ENCODE peak calls at places on chromosomes 7 and 10, in eight cellular contexts. One of them, this sample, is unnamed.

GRCh38 chr7:121160150-121161008 is 168.4 kb upstream of the WNT16 start:
- DNase-seq in brain pericyte: no peak
- DNase-seq in T-helper 9 cell: no peak
- DNase-seq in NCI-H2081: no peak
- DNase-seq in heart left ventricle: no peak
- DNase-seq in memory B cell: no peak
- DNase-seq in foreskin fibroblast: no peak
- DNase-seq in WERI-Rb-1: no peak
- DNase-seq in this sample: no peak

GRCh38 chr7:140623995-140624902 is 16.4 kb downstream of the DENND2A start:
- DNase-seq in NCI-H2081: peak
- DNase-seq in brain pericyte: peak
- DNase-seq in foreskin fibroblast: no peak
- DNase-seq in memory B cell: no peak
- DNase-seq in T-helper 9 cell: no peak
- DNase-seq in WERI-Rb-1: no peak
- DNase-seq in heart left ventricle: peak
- DNase-seq in this sample: no peak

GRCh38 chr7:44322631-44323363 is 2.6 kb downstream of the CAMK2B start:
- DNase-seq in WERI-Rb-1: no peak
- DNase-seq in memory B cell: no peak
- DNase-seq in foreskin fibroblast: no peak
- DNase-seq in heart left ventricle: peak
- DNase-seq in brain pericyte: no peak
- DNase-seq in NCI-H2081: no peak
- DNase-seq in T-helper 9 cell: no peak
- DNase-seq in this sample: no peak

GRCh38 chr7:157525501-157525915 is 188.7 kb downstream of the DNAJB6 start:
- DNase-seq in memory B cell: no peak
- DNase-seq in T-helper 9 cell: no peak
- DNase-seq in foreskin fibroblast: no peak
- DNase-seq in brain pericyte: no peak
- DNase-seq in WERI-Rb-1: no peak
- DNase-seq in NCI-H2081: no peak
- DNase-seq in heart left ventricle: no peak
- DNase-seq in this sample: no peak

GRCh38 chr7:36272567-36273269 is 116.9 kb upstream of the ANLN start:
- DNase-seq in brain pericyte: no peak
- DNase-seq in memory B cell: no peak
- DNase-seq in T-helper 9 cell: no peak
- DNase-seq in heart left ventricle: no peak
- DNase-seq in NCI-H2081: no peak
- DNase-seq in foreskin fibroblast: no peak
- DNase-seq in WERI-Rb-1: peak
- DNase-seq in this sample: no peak

GRCh38 chr10:133131053-133131452 is 29.0 kb upstream of the KNDC1 start:
- DNase-seq in WERI-Rb-1: no peak
- DNase-seq in NCI-H2081: no peak
- DNase-seq in memory B cell: no peak
- DNase-seq in T-helper 9 cell: no peak
- DNase-seq in brain pericyte: no peak
- DNase-seq in foreskin fibroblast: no peak
- DNase-seq in heart left ventricle: peak
- DNase-seq in this sample: no peak

GRCh38 chr10:13091816-13092215 is 8.1 kb upstream of the OPTN start:
- DNase-seq in heart left ventricle: no peak
- DNase-seq in brain pericyte: no peak
- DNase-seq in foreskin fibroblast: no peak
- DNase-seq in memory B cell: no peak
- DNase-seq in NCI-H2081: no peak
- DNase-seq in T-helper 9 cell: no peak
- DNase-seq in WERI-Rb-1: no peak
- DNase-seq in this sample: no peak

GRCh38 chr10:73039635-73040034 is 57.0 kb downstream of the P4HA1 start:
- DNase-seq in foreskin fibroblast: peak
- DNase-seq in WERI-Rb-1: no peak
- DNase-seq in memory B cell: no peak
- DNase-seq in NCI-H2081: no peak
- DNase-seq in brain pericyte: no peak
- DNase-seq in heart left ventricle: no peak
- DNase-seq in T-helper 9 cell: no peak
- DNase-seq in this sample: no peak

GRCh38 chr10:48450811-48451466 is 144.5 kb downstream of the MAPK8 start:
- DNase-seq in WERI-Rb-1: peak
- DNase-seq in foreskin fibroblast: no peak
- DNase-seq in heart left ventricle: peak
- DNase-seq in memory B cell: no peak
- DNase-seq in T-helper 9 cell: no peak
- DNase-seq in NCI-H2081: no peak
- DNase-seq in brain pericyte: no peak
- DNase-seq in this sample: peak

GRCh38 chr7:69630292-69630691 is 32.0 kb downstream of the AUTS2 start:
- DNase-seq in foreskin fibroblast: peak
- DNase-seq in brain pericyte: peak
- DNase-seq in WERI-Rb-1: no peak
- DNase-seq in T-helper 9 cell: no peak
- DNase-seq in heart left ventricle: no peak
- DNase-seq in NCI-H2081: no peak
- DNase-seq in memory B cell: no peak
- DNase-seq in this sample: no peak

This sample was measured in dorsolateral prefrontal cortex.